ENCODE peak calls at places on chromosomes 4 and X, in eight cellular contexts. B is DMS53; D is choroid plexus epithelial cell; A is stimulated activated naive B cell treated with anti-CD40 and anti-IgM and Interleukin-4, amounts not matched to agents 10 μg/mL and 1 μg/mL and 100 μg/mL, for 72 hours; N is mucosa of gallbladder; H is upper lobe of left lung; L is cardiac muscle cell; U is AG08396. Z is an unnamed sample.

GRCh38 chr4:113064244-113064643 is 14.8 kb downstream of the ANK2 start:
- DNase-seq in B (peak; percentile 98), D (no peak), A (no peak), N (no peak), H (no peak), L (no peak), U (no peak), Z (no peak)

GRCh38 chrX:143319526-143319925 is 197.7 kb downstream of the SPANXN3 start:
- DNase-seq in B (no peak), D (no peak), A (no peak), N (no peak), H (no peak), L (no peak), U (no peak), Z (no peak)

GRCh38 chrX:74521961-74522833 is 92.2 kb downstream of the RLIM start:
- DNase-seq in B (no peak), D (no peak), A (no peak), N (peak; percentile 19), H (no peak), L (peak; percentile 79), U (no peak), Z (no peak)

GRCh38 chr4:167177925-167178324 is 56.4 kb downstream of the SPOCK3 start:
- DNase-seq in B (no peak), D (no peak), A (no peak), N (no peak), H (no peak), L (no peak), U (no peak), Z (no peak)

GRCh38 chr4:27234306-27234899 is 373.8 kb downstream of the STIM2 start:
- DNase-seq in B (no peak), D (no peak), A (no peak), N (no peak), H (no peak), L (no peak), U (no peak), Z (no peak)

GRCh38 chr4:46937493-46937892 is 28.4 kb upstream of the COX7B2 start:
- DNase-seq in B (peak; percentile 49), D (peak; percentile 62), A (no peak), N (no peak), H (no peak), L (peak; percentile 12), U (no peak), Z (no peak)

GRCh38 chrX:110171442-110171841 is 146.4 kb downstream of the AMMECR1 start:
- DNase-seq in B (no peak), D (no peak), A (no peak), N (no peak), H (no peak), L (no peak), U (no peak), Z (no peak)

GRCh38 chr4:184805462-184806245 is 20.1 kb downstream of the ACSL1 start:
- DNase-seq in B (peak; percentile 30), D (no peak), A (peak; percentile 23), N (peak; percentile 86), H (peak; percentile 94), L (no peak), U (peak; percentile 24), Z (peak; percentile 39)

GRCh38 chrX:66149519-66149918 is 14.5 kb upstream of the HEPH start:
- DNase-seq in B (no peak), D (no peak), A (no peak), N (no peak), H (no peak), L (no peak), U (no peak), Z (no peak)

GRCh38 chr4:3371581-3372001 is 70.2 kb upstream of the HGFAC start:
- DNase-seq in B (no peak), D (peak; percentile 41), A (no peak), N (no peak), H (no peak), L (peak; percentile 35), U (peak; percentile 5), Z (no peak)

GRCh38 chr4:187387709-187388108 is 607.9 kb upstream of the ZFP42 start:
- DNase-seq in B (peak; percentile 56), D (peak; percentile 9), A (no peak), N (no peak), H (no peak), L (peak; percentile 5), U (peak; percentile 21), Z (no peak)

GRCh38 chrX:54482839-54483593 is 13.0 kb downstream of the FGD1 start:
- DNase-seq in B (peak; percentile 27), D (no peak), A (no peak), N (no peak), H (no peak), L (no peak), U (no peak), Z (no peak)

GRCh38 chr4:157220026-157220881 is at the start of gene GRIA2:
- DNase-seq in B (peak; percentile 83), D (peak; percentile 58), A (no peak), N (peak; percentile 38), H (peak; percentile 25), L (peak; percentile 66), U (peak; percentile 68), Z (no peak)

GRCh38 chr4:3612275-3612674 is 80.1 kb upstream of the LRPAP1 start:
- DNase-seq in B (no peak), D (no peak), A (no peak), N (no peak), H (no peak), L (no peak), U (no peak), Z (no peak)

GRCh38 chrX:139936259-139936658 is 3.4 kb upstream of the ATP11C start:
- DNase-seq in B (peak; percentile 6), D (no peak), A (no peak), N (no peak), H (no peak), L (no peak), U (no peak), Z (peak; percentile 6)

GRCh38 chr4:6282247-6282646 is 12.6 kb downstream of the WFS1 start:
- DNase-seq in B (no peak), D (peak; percentile 58), A (no peak), N (no peak), H (no peak), L (peak; percentile 67), U (no peak), Z (no peak)

GRCh38 chr4:38560763-38561558 is 103.0 kb upstream of the KLF3 start:
- DNase-seq in B (peak; percentile 44), D (no peak), A (no peak), N (no peak), H (no peak), L (no peak), U (no peak), Z (no peak)

GRCh38 chr4:113499166-113499565 is 262.4 kb downstream of the CAMK2D start:
- DNase-seq in B (peak; percentile 38), D (no peak), A (no peak), N (no peak), H (no peak), L (no peak), U (no peak), Z (no peak)

GRCh38 chrX:120380699-120381098 is 18.8 kb downstream of the ATP1B4 start:
- DNase-seq in B (peak; percentile 62), D (peak; percentile 16), A (peak; percentile 3), N (no peak), H (no peak), L (no peak), U (no peak), Z (peak; percentile 7)

GRCh38 chrX:16772460-16772859 is 13.8 kb upstream of the TXLNG start:
- DNase-seq in B (peak; percentile 13), D (peak; percentile 4), A (no peak), N (no peak), H (no peak), L (no peak), U (no peak), Z (no peak)

GRCh38 chr4:94126669-94127068 is 81.0 kb upstream of the SMARCAD1 start:
- DNase-seq in B (peak; percentile 42), D (peak; percentile 21), A (no peak), N (no peak), H (no peak), L (no peak), U (no peak), Z (no peak)

GRCh38 chr4:187491959-187492358 is 503.6 kb upstream of the ZFP42 start:
- DNase-seq in B (no peak), D (no peak), A (no peak), N (no peak), H (no peak), L (no peak), U (no peak), Z (no peak)

GRCh38 chrX:6917666-6918065 is 229.8 kb upstream of the STS start:
- DNase-seq in B (no peak), D (no peak), A (no peak), N (no peak), H (no peak), L (no peak), U (no peak), Z (no peak)

GRCh38 chr4:78313754-78314120 is 237.8 kb upstream of the ANXA3 start:
- DNase-seq in B (no peak), D (no peak), A (no peak), N (no peak), H (no peak), L (no peak), U (no peak), Z (no peak)

Z was measured in germinal center.